ENCODE peak calls at places on chromosomes 5 and 9, in ten cellular contexts. H, W, G, K, L, P, T, R, I and S are unnamed samples.

GRCh38 chr5:118808441-118808840 is 179.9 kb downstream of the DTWD2 start:
- DNase-seq in L (no peak), T (no peak), K (no peak), I (no peak), W (no peak), H (no peak), G (no peak), P (no peak), R (no peak), S (no peak)

GRCh38 chr5:141637266-141637692 is 482 bp downstream of the RELL2 start:
- DNase-seq in G (peak), L (no peak), R (peak), P (no peak), I (no peak), H (no peak), T (peak), K (peak), W (peak), S (no peak)

GRCh38 chr9:95327239-95327865 is 9.8 kb upstream of the FANCC start:
- DNase-seq in R (no peak), P (no peak), I (no peak), G (no peak), W (no peak), K (no peak), T (no peak), H (no peak), L (no peak), S (no peak)

GRCh38 chr5:180140627-180141006 is 68.4 kb downstream of the RASGEF1C start:
- DNase-seq in G (no peak), P (no peak), L (no peak), H (no peak), T (no peak), W (no peak), I (no peak), K (no peak), R (no peak), S (no peak)

GRCh38 chr5:138448481-138449398 is 9.9 kb downstream of the REEP2 start:
- DNase-seq in P (no peak), L (no peak), T (no peak), I (no peak), W (no peak), K (no peak), G (no peak), R (peak), H (peak), S (no peak)

GRCh38 chr5:40224421-40224820 is 455.3 kb upstream of the PTGER4 start:
- DNase-seq in P (no peak), R (no peak), W (no peak), K (no peak), I (peak), L (no peak), G (no peak), T (no peak), H (no peak), S (no peak)

GRCh38 chr5:61966991-61967390 is 339.0 kb upstream of the KIF2A start:
- DNase-seq in K (no peak), I (peak), P (no peak), W (no peak), L (no peak), R (no peak), T (no peak), G (no peak), H (no peak), S (no peak)

GRCh38 chr5:65817936-65818335 is 95.9 kb downstream of the NLN start:
- DNase-seq in I (no peak), L (no peak), R (no peak), W (no peak), H (no peak), P (no peak), T (no peak), G (no peak), K (no peak), S (no peak)

GRCh38 chr5:103393131-103393754 is 134.7 kb downstream of the MACIR start:
- DNase-seq in G (no peak), P (no peak), T (peak), I (no peak), K (no peak), W (no peak), H (no peak), L (no peak), R (peak), S (peak)

GRCh38 chr9:35904966-35905781 is 828 bp upstream of the HRCT1 start:
- DNase-seq in W (no peak), G (no peak), T (no peak), K (no peak), I (no peak), H (peak), R (no peak), P (no peak), L (no peak), S (no peak)

GRCh38 chr5:176530983-176531901 is 6.0 kb downstream of the RNF44 start:
- DNase-seq in R (no peak), P (peak), G (peak), L (no peak), H (no peak), I (no peak), T (no peak), W (no peak), K (peak), S (no peak)

GRCh38 chr9:121946465-121946864 is 146.6 kb downstream of the TTLL11 start:
- DNase-seq in P (no peak), T (no peak), I (no peak), K (no peak), R (no peak), W (no peak), G (no peak), H (no peak), L (no peak), S (no peak)

DNA sequence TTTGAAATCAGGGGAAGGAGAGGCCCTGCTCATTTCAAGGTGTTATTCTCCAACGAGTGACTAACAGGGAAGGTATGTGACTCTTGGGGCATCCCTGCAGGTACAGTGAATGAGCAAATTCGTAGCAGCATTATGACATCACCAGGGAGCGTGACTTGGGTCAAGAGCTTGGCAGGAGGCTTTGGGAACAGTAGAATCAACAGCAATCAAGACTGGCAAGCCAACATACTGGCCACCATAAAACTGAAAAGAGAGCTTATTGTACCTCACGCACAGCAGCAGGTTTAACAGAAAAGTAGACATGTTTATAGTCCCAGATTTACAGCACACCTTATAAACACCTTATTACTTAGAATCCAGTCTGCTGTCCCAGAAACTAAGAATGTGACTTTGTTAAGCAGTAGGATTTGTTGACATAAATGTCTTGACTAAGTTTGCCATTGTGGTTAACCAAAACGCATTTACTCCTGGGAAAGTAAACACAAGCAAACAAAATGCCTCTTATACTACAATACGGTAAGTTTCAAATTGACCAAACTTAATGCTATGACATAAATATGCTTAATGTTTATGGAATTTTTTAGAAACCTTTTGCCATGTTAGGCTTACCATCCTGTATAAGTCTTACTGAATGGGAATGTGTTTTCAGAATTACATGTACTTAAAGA is 297.8 kb downstream of the NPR3 start:
- DNase-seq in G (no peak), R (no peak), W (no peak), L (no peak), K (no peak), P (no peak), I (no peak), H (no peak), T (no peak), S (no peak)
- TF ChIP-seq CTCF in G (no peak), R (no peak), W (no peak), L (no peak), K (no peak), P (no peak), I (no peak), H (no peak), T (no peak), S (no peak)

GRCh38 chr5:135569755-135570452 is 8.9 kb downstream of the CXCL14 start:
- DNase-seq in W (peak), H (peak), L (no peak), R (peak), I (no peak), G (no peak), P (no peak), T (peak), K (peak), S (no peak)
- TF ChIP-seq CTCF in W (peak), H (peak), L (peak), R (peak), I (peak), G (peak), P (peak), T (peak), K (peak), S (peak)

GRCh38 chr5:113331201-113331551 is 103.6 kb downstream of the TSSK1B start:
- DNase-seq in H (peak), T (no peak), G (no peak), R (peak), K (no peak), I (no peak), P (no peak), W (no peak), L (no peak), S (no peak)

GRCh38 chr5:113338628-113339027 is 96.2 kb downstream of the TSSK1B start:
- DNase-seq in L (no peak), I (no peak), W (no peak), H (no peak), T (no peak), G (no peak), K (no peak), R (no peak), P (no peak), S (no peak)

GRCh38 chr5:113340537-113340936 is 94.3 kb downstream of the TSSK1B start:
- DNase-seq in R (peak), W (no peak), L (no peak), K (no peak), G (no peak), T (no peak), H (no peak), I (no peak), P (no peak), S (no peak)

GRCh38 chr5:113337515-113338140 is 97.2 kb downstream of the TSSK1B start:
- DNase-seq in T (no peak), R (no peak), I (no peak), L (no peak), W (no peak), P (no peak), H (no peak), G (no peak), K (no peak), S (no peak)

GRCh38 chr5:113336975-113337374 is 97.8 kb downstream of the TSSK1B start:
- DNase-seq in P (no peak), L (no peak), H (peak), W (no peak), G (peak), I (no peak), K (no peak), R (peak), T (peak), S (no peak)
- TF ChIP-seq CTCF in P (peak), L (peak), H (peak), W (peak), G (no peak), I (peak), K (no peak), R (peak), T (peak), S (peak)

GRCh38 chr9:127144670-127145458 is 22.4 kb upstream of the ANGPTL2 start:
- DNase-seq in R (peak), W (no peak), T (no peak), H (no peak), K (no peak), P (no peak), L (no peak), I (no peak), G (no peak), S (no peak)
- TF ChIP-seq CTCF in R (no peak), W (no peak), T (no peak), H (no peak), K (no peak), P (no peak), L (no peak), I (no peak), G (no peak), S (no peak)

GRCh38 chr5:35651002-35651756 is 33.5 kb downstream of the SPEF2 start:
- DNase-seq in K (no peak), I (no peak), H (peak), L (no peak), T (peak), G (peak), P (peak), R (peak), W (peak), S (no peak)
- TF ChIP-seq CTCF in K (peak), I (peak), H (peak), L (peak), T (peak), G (peak), P (peak), R (peak), W (peak), S (peak)

DNA sequence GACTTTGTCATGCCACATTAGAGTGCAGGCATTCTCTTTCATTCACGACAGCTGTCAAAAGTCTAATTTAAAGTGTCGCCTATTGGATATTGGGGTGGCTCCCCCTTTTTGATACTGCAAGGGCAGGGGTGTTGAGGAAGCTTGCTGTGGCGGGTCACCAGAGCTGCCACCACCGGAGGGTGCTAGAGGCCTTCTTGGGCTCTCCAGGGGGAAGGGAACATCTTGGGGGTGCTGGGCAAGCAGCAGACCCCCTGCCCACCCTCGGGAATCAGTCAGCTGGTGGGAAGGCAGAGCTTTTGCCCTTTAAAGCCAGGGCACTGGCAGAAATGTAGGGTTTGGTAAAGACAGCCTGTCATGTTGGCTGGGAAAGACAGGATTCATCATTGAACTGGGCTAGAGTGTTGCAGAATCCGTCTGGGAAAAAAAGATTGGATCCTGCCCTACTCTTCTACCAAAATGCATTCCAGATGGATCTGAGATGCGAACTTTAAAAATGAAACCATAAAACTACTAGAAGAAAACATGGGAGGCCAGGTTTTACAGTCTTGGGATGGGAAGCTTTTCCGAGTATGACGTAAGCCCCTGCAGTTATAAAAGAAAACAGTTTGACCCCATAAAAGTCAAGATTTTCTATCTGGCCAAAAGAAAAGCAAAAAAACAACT is 22.3 kb downstream of the COL5A1 start:
- DNase-seq in T (no peak), H (no peak), P (no peak), W (peak), G (no peak), R (no peak), K (no peak), I (no peak), L (no peak), S (peak)
- TF ChIP-seq CTCF in T (no peak), H (peak), P (peak), W (no peak), G (peak), R (peak), K (no peak), I (no peak), L (no peak), S (peak)

DNA sequence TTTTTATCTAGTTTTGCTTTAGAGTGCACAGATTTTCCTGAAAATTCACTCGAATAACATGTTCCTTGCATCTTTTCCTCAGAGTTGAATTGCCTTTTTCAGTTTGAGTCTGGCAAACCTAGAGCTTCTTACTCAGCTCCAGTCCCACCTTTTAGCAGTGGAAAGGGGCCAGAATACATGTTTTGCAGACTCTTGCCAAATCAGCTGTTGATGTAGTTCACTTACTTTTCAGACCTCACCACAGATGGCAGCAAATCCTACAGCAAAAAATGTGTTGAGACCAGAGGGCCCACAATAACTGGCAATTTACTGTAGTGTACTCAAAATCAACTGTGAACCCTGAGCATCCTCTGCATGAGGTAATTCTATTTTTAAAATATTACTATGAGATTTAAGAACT is 545.2 kb upstream of the ACO1 start:
- DNase-seq in L (no peak), P (no peak), I (no peak), G (no peak), W (no peak), R (no peak), T (peak), H (no peak), K (no peak), S (no peak)
- TF ChIP-seq CTCF in L (no peak), P (no peak), I (peak), G (no peak), W (no peak), R (no peak), T (no peak), H (peak), K (no peak), S (no peak)

GRCh38 chr5:38023799-38024198 is 184.0 kb upstream of the GDNF start:
- DNase-seq in H (no peak), P (no peak), W (no peak), G (no peak), R (no peak), L (no peak), K (no peak), T (no peak), I (no peak), S (no peak)
- TF ChIP-seq CTCF in H (peak), P (peak), W (peak), G (no peak), R (no peak), L (no peak), K (no peak), T (no peak), I (no peak), S (no peak)

DNA sequence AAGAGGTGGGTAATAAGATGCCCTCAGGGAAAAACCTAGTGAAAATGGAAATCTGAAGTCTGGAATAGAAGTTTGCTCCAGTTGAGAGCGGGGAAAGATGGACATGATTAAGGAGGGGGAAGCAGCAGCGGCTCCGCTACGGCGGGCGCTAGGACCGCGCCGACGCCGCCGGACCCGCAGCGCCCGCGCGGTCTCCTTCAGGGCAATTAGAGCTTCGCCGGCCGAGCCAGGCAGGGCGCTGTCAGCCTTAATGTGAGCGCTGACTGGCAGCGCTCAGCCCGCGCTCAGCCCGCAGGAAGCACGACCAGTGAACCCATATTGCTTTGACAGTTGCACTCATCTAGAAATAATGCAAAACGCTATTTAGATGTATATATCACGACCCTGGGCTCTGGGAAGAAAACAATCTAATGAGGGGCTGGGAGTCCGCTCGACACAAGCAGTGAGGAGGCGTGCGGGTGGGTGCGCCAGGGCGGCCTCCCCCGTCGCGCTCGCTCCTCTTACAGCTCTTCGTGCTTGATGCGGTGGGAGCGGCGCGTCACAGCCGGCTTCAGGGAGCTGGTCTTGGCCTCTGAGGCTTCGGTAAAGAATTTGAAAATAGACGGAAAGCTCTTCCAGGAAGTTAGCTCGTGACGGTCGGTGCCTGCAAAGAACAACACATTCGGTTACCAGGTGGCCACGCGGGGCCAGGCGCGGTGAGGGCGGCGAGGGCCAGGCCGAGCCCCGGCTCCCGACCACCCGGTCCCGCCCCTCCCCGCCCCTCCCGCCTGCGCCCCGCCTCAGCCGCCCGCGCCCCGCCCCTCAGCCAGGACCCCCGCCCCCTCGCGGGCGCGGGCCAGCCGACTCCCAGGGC is 37.7 kb downstream of the NR2F1 start:
- DNase-seq in H (peak), R (peak), L (no peak), T (peak), W (peak), I (no peak), P (no peak), K (peak), G (peak), S (no peak)
- TF ChIP-seq CTCF in H (peak), R (peak), L (peak), T (no peak), W (no peak), I (no peak), P (no peak), K (no peak), G (no peak), S (peak)